ENCODE peak calls at places on chromosomes 6 and 20, in ten cellular contexts. R is M059J; C is activated CD4-positive, alpha-beta T cell treated with anti-CD3 and anti-CD28 coated beads, Interleukin-2, amount 50 U/mL, for 48 hours; W is heart right ventricle; U is NB4; S is lower leg skin; I is cardiac septum; L is AML-193; H is HFFc6; J is activated gamma-delta T cell treated with Interleukin-2 at 50 U/mL for 16 hours. P is an unnamed sample.
A peak's percentile ranks its signal among the peaks of the same experiment; 100 is the strongest.

GRCh38 chr20:34294563-34294962 is 8.6 kb downstream of the AHCY start:
- DNase-seq in U (no peak), I (no peak), H (no peak), J (no peak), R (no peak), L (no peak), S (no peak), C (no peak), W (no peak), P (no peak)

GRCh38 chr6:158972241-158973233 is 27.5 kb downstream of the RSPH3 start:
- DNase-seq in H (peak; percentile 44), C (no peak), S (no peak), J (no peak), W (no peak), U (peak; percentile 69), R (peak; percentile 61), I (no peak), L (peak; percentile 86), P (peak; percentile 45)

GRCh38 chr20:49893242-49894072 is 21.9 kb downstream of the SPATA2 start:
- DNase-seq in W (no peak), S (no peak), J (no peak), L (no peak), H (no peak), R (no peak), I (no peak), U (peak; percentile 78), C (peak; percentile 77), P (no peak)

GRCh38 chr6:150146436-150146835 is 3.6 kb downstream of the PPP1R14C start:
- DNase-seq in U (no peak), J (no peak), S (no peak), H (no peak), L (no peak), W (no peak), C (no peak), R (no peak), I (no peak), P (no peak)

GRCh38 chr6:80610821-80611220 is 504.4 kb downstream of the BCKDHB start:
- DNase-seq in S (no peak), J (no peak), U (no peak), H (peak; percentile 84), W (no peak), C (no peak), L (no peak), R (peak; percentile 79), I (no peak), P (no peak)

GRCh38 chr6:95967594-95967993 is 48.2 kb upstream of the FUT9 start:
- DNase-seq in S (no peak), U (no peak), L (no peak), W (no peak), I (no peak), C (no peak), R (no peak), J (no peak), H (no peak), P (no peak)

GRCh38 chr6:134826889-134827737 is 122.8 kb downstream of the ALDH8A1 start:
- DNase-seq in I (peak; percentile 82), R (peak; percentile 98), H (peak; percentile 95), J (no peak), L (no peak), S (peak; percentile 96), W (peak; percentile 67), C (no peak), U (no peak), P (no peak)

GRCh38 chr20:36819662-36820061 is 46.1 kb upstream of the DSN1 start:
- DNase-seq in W (no peak), U (no peak), C (no peak), S (no peak), R (no peak), I (no peak), H (no peak), J (no peak), L (no peak), P (no peak)

GRCh38 chr20:20606046-20606445 is 106.4 kb downstream of the RALGAPA2 start:
- DNase-seq in U (no peak), C (no peak), L (no peak), H (no peak), J (no peak), I (no peak), W (no peak), S (no peak), R (peak; percentile 7), P (no peak)

GRCh38 chr6:148965287-148965686 is 218.5 kb downstream of the UST start:
- DNase-seq in L (no peak), J (no peak), H (no peak), C (no peak), R (no peak), I (no peak), W (peak; percentile 43), U (no peak), S (no peak), P (no peak)

GRCh38 chr6:10759312-10759839 is 11.8 kb downstream of the TMEM14B start:
- DNase-seq in I (no peak), L (peak; percentile 66), W (no peak), S (peak; percentile 31), J (no peak), U (peak; percentile 63), R (peak; percentile 98), H (peak; percentile 89), C (no peak), P (peak; percentile 95)

GRCh38 chr6:150478651-150479498 is 110.1 kb downstream of the IYD start:
- DNase-seq in C (no peak), S (no peak), I (no peak), R (no peak), J (no peak), L (no peak), U (no peak), H (no peak), W (no peak), P (no peak)

GRCh38 chr6:115733426-115733825 is 327.3 kb downstream of the FRK start:
- DNase-seq in L (no peak), C (no peak), J (no peak), H (no peak), R (no peak), S (no peak), U (no peak), I (no peak), W (no peak), P (no peak)

GRCh38 chr6:16238057-16238657 is at the start of gene GMPR:
- DNase-seq in I (peak; percentile 93), U (peak; percentile 80), L (peak; percentile 74), H (peak; percentile 21), C (peak; percentile 75), J (peak; percentile 72), R (peak; percentile 83), S (peak; percentile 96), W (peak; percentile 86), P (peak; percentile 13)

GRCh38 chr6:7119272-7119801 is 11.6 kb downstream of the RREB1 start:
- DNase-seq in J (no peak), L (no peak), S (no peak), C (no peak), H (no peak), R (no peak), I (no peak), U (no peak), W (no peak), P (no peak)

GRCh38 chr20:37823276-37823980 is 79.5 kb upstream of the VSTM2L start:
- DNase-seq in W (no peak), R (no peak), L (no peak), J (no peak), H (no peak), C (no peak), I (no peak), S (no peak), U (no peak), P (peak; percentile 15)

GRCh38 chr20:22511943-22512910 is 72.1 kb downstream of the FOXA2 start:
- DNase-seq in C (no peak), J (no peak), H (no peak), U (no peak), S (no peak), I (no peak), W (no peak), L (no peak), R (no peak), P (no peak)

GRCh38 chr6:160792711-160793110 is 90.7 kb downstream of the PLG start:
- DNase-seq in W (no peak), S (no peak), L (no peak), R (peak; percentile 37), H (no peak), C (no peak), I (no peak), U (no peak), J (no peak), P (no peak)

GRCh38 chr20:43844778-43845614 is 69.7 kb upstream of the TOX2 start:
- DNase-seq in H (peak; percentile 82), I (peak; percentile 75), C (no peak), U (peak; percentile 40), S (peak; percentile 23), R (peak; percentile 99), J (no peak), L (no peak), W (peak; percentile 33), P (peak; percentile 59)

GRCh38 chr6:84762941-84763396 is 1.4 kb downstream of the TBX18 start:
- DNase-seq in C (no peak), S (peak; percentile 91), W (peak; percentile 34), I (no peak), U (no peak), J (no peak), L (no peak), H (no peak), R (no peak), P (no peak)

GRCh38 chr6:136846046-136846445 is 23.7 kb downstream of the PEX7 start:
- DNase-seq in W (no peak), I (no peak), U (peak; percentile 76), J (peak; percentile 5), C (peak; percentile 36), S (no peak), H (peak; percentile 46), L (peak; percentile 52), R (peak; percentile 55), P (peak; percentile 27)

GRCh38 chr6:7910654-7911344 is at the start of gene TXNDC5:
- DNase-seq in C (peak; percentile 80), U (peak; percentile 86), J (peak; percentile 55), S (peak; percentile 94), W (peak; percentile 87), I (peak; percentile 90), R (peak; percentile 74), L (peak; percentile 73), H (peak; percentile 34), P (peak; percentile 28)

GRCh38 chr6:160156842-160157241 is 35.2 kb downstream of the SLC22A1 start:
- DNase-seq in U (no peak), L (no peak), S (no peak), C (no peak), J (no peak), W (no peak), I (no peak), R (no peak), H (no peak), P (no peak)

GRCh38 chr20:3101737-3102574 is 17.4 kb upstream of the AVP start:
- DNase-seq in L (peak; percentile 23), W (no peak), U (peak; percentile 48), S (no peak), R (no peak), C (peak; percentile 74), J (peak; percentile 58), H (no peak), I (no peak), P (no peak)

GRCh38 chr6:148398244-148398643 is 55.6 kb downstream of the SASH1 start:
- DNase-seq in R (no peak), S (no peak), H (no peak), C (no peak), U (no peak), I (no peak), W (no peak), J (no peak), L (no peak), P (no peak)

GRCh38 chr6:7513534-7513933 is 27.9 kb upstream of the DSP start:
- DNase-seq in I (no peak), J (no peak), C (no peak), L (no peak), S (no peak), W (no peak), H (no peak), R (no peak), U (no peak), P (no peak)

GRCh38 chr6:41396335-41396734 is 60.9 kb downstream of the NCR2 start:
- DNase-seq in H (no peak), I (peak; percentile 56), W (no peak), S (peak; percentile 37), J (no peak), C (no peak), L (no peak), R (no peak), U (no peak), P (no peak)

GRCh38 chr20:48783533-48784272 is 44.1 kb downstream of the PREX1 start:
- DNase-seq in R (peak; percentile 43), U (no peak), H (no peak), W (no peak), L (no peak), I (no peak), J (no peak), C (peak; percentile 62), S (no peak), P (no peak)